ENCODE peak calls at places on chromosomes 5 and 9, in seven cellular contexts. N is NCI-H2171 treated with DMSO at 0.1 percent for 48 hours; I is CD4-positive, alpha-beta T cell; P is stimulated activated naive CD4-positive, alpha-beta T cell treated with Interleukin-2 at 50 U/mL for 16 hours; X is iPS-NIHi11; S is ELR; A is iPS DF 6.9. L is an unnamed sample.

GRCh38 chr5:160042674-160043073 is 33.7 kb downstream of the TTC1 start:
- DNase-seq in P (no peak), A (no peak), S (no peak), I (no peak), N (no peak), X (no peak), L (no peak)

GRCh38 chr5:36442796-36443195 is 141.1 kb upstream of the RANBP3L start:
- DNase-seq in A (no peak), S (peak; percentile 64), P (no peak), X (no peak), I (no peak), N (no peak), L (no peak)

GRCh38 chr9:97737429-97737828 is 40.3 kb upstream of the XPA start:
- DNase-seq in S (peak; percentile 27), A (no peak), P (no peak), N (peak; percentile 91), X (peak; percentile 80), I (no peak), L (no peak)

GRCh38 chr9:83219924-83220438 is 157.0 kb upstream of the RASEF start:
- DNase-seq in I (no peak), P (no peak), X (no peak), S (peak; percentile 6), A (no peak), N (no peak), L (no peak)

GRCh38 chr5:81530919-81531318 is 137.0 kb upstream of the ACOT12 start:
- DNase-seq in A (no peak), P (no peak), N (no peak), S (peak; percentile 37), X (no peak), I (no peak), L (no peak)

GRCh38 chr5:158261669-158262367 is 402.9 kb upstream of the CLINT1 start:
- DNase-seq in S (no peak), N (peak; percentile 16), I (no peak), A (no peak), P (no peak), X (no peak), L (no peak)

GRCh38 chr5:174511711-174512253 is 212.6 kb upstream of the MSX2 start:
- DNase-seq in A (no peak), P (no peak), N (no peak), I (no peak), X (no peak), S (no peak), L (no peak)

GRCh38 chr5:27172708-27173107 is 134.3 kb upstream of the CDH9 start:
- DNase-seq in P (no peak), S (no peak), A (no peak), N (no peak), I (no peak), X (no peak), L (no peak)

GRCh38 chr5:1181451-1182359 is 19.7 kb upstream of the SLC6A19 start:
- DNase-seq in X (no peak), P (no peak), S (no peak), I (no peak), A (no peak), N (no peak), L (no peak)

GRCh38 chr5:3382782-3383181 is 212.8 kb upstream of the IRX1 start:
- DNase-seq in N (no peak), A (no peak), P (no peak), I (no peak), X (no peak), S (no peak), L (no peak)

GRCh38 chr5:113081091-113081490 is 104.5 kb downstream of the DCP2 start:
- DNase-seq in N (no peak), P (no peak), A (no peak), X (peak; percentile 67), S (no peak), I (no peak), L (no peak)

GRCh38 chr9:108565651-108566378 is 290.0 kb downstream of the ACTL7B start:
- DNase-seq in X (peak; percentile 83), A (peak; percentile 64), P (no peak), I (no peak), N (peak; percentile 87), S (peak; percentile 92), L (no peak)

GRCh38 chr5:139543423-139543991 is 17.6 kb upstream of the UBE2D2 start:
- DNase-seq in X (peak; percentile 90), P (peak; percentile 22), N (no peak), S (no peak), A (no peak), I (peak; percentile 63), L (peak; percentile 18)

GRCh38 chr5:76733049-76733417 is 17.1 kb downstream of the F2R start:
- DNase-seq in X (no peak), I (no peak), A (no peak), N (no peak), P (peak; percentile 55), S (no peak), L (peak; percentile 47)

GRCh38 chr5:126801992-126802294 is 25.0 kb downstream of the LMNB1 start:
- DNase-seq in N (peak; percentile 5), S (peak; percentile 50), A (no peak), I (no peak), P (no peak), X (no peak), L (no peak)

GRCh38 chr5:173012882-173013281 is 29.3 kb downstream of the ATP6V0E1 start:
- DNase-seq in X (no peak), N (no peak), A (no peak), I (no peak), P (no peak), S (no peak), L (no peak)